ENCODE peak calls at places on chromosome 18, in eight cellular contexts. H is PC-3; N is lung; W is thoracic aorta; Q is H9; Y is CD8-positive, alpha-beta T cell; S is upper lobe of right lung; D is fibroblast of lung. L is an unnamed sample. For H3K4me1, the result is how much of the 10 kb centered on the place peaks cover.

GRCh38 chr18:23862071-23862470 is 152.5 kb upstream of the TTC39C start:
- DNase-seq in H (peak), N (no peak), W (no peak), Q (no peak), Y (no peak), S (no peak), D (peak), L (no peak)

GRCh38 chr18:47204908-47205522 is 28.9 kb upstream of the IER3IP1 start:
- DNase-seq in H (peak), N (peak), W (no peak), Q (peak), Y (no peak), S (no peak), D (peak), L (no peak)

GRCh38 chr18:62771494-62771893 is 56.2 kb downstream of the PHLPP1 start:
- DNase-seq in H (no peak), N (no peak), W (no peak), Q (no peak), Y (no peak), S (no peak), D (no peak), L (no peak)

GRCh38 chr18:42675810-42676209 is 439.7 kb downstream of the RIT2 start:
- DNase-seq in H (no peak), N (no peak), W (no peak), Q (no peak), Y (no peak), S (no peak), D (no peak), L (no peak)

GRCh38 chr18:29191263-29191662 is 1014.3 kb upstream of the CDH2 start:
- DNase-seq in H (peak), N (no peak), W (no peak), Q (peak), Y (no peak), S (no peak), D (peak), L (no peak)

GRCh38 chr18:40577255-40577654 is 1377.8 kb upstream of the PIK3C3 start:
- DNase-seq in H (no peak), N (no peak), W (no peak), Q (no peak), Y (no peak), S (no peak), D (peak), L (no peak)

GRCh38 chr18:48918660-48919415 is 31.9 kb downstream of the SMAD7 start:
- DNase-seq in H (no peak), N (no peak), W (no peak), Q (peak), Y (no peak), S (no peak), D (no peak), L (no peak)

GRCh38 chr18:63532471-63532870 is 9.7 kb upstream of the SERPINB12 start:
- DNase-seq in H (no peak), N (no peak), W (no peak), Q (no peak), Y (no peak), S (no peak), D (no peak), L (no peak)

GRCh38 chr18:57208056-57208455 is 61.2 kb downstream of the BOD1L2 start:
- DNase-seq in H (no peak), N (no peak), W (no peak), Q (no peak), Y (no peak), S (no peak), D (no peak), L (no peak)

GRCh38 chr18:36583155-36583745 is 245.6 kb downstream of the TPGS2 start:
- DNase-seq in H (no peak), N (no peak), W (no peak), Q (peak), Y (no peak), S (no peak), D (no peak), L (no peak)

GRCh38 chr18:35938158-35938557 is 34.3 kb upstream of the RMP24 start:
- DNase-seq in H (peak), N (no peak), W (no peak), Q (no peak), Y (no peak), S (no peak), D (peak), L (no peak)

GRCh38 chr18:40935423-40935822 is 1019.6 kb upstream of the PIK3C3 start:
- DNase-seq in H (peak), N (no peak), W (no peak), Q (no peak), Y (no peak), S (no peak), D (peak), L (no peak)

GRCh38 chr18:50947899-50948298 is 19.9 kb upstream of the ELAC1 start:
- DNase-seq in H (peak), N (no peak), W (no peak), Q (no peak), Y (no peak), S (no peak), D (peak), L (no peak)

GRCh38 chr18:44452346-44452745 is 228.3 kb upstream of the SETBP1 start:
- DNase-seq in H (no peak), N (no peak), W (no peak), Q (no peak), Y (no peak), S (no peak), D (peak), L (no peak)

GRCh38 chr18:13797157-13797611 is 26.8 kb upstream of the MC5R start:
- DNase-seq in H (peak), N (no peak), W (no peak), Q (no peak), Y (no peak), S (no peak), D (peak), L (no peak)

GRCh38 chr18:77422974-77423373 is 173.3 kb downstream of the GALR1 start:
- DNase-seq in H (peak), N (no peak), W (no peak), Q (no peak), Y (no peak), S (no peak), D (no peak), L (no peak)

GRCh38 chr18:21242141-21243040 is at the start of gene GREB1L:
- DNase-seq in H (peak), N (no peak), W (no peak), Q (peak), Y (no peak), S (peak), D (peak), L (peak)

GRCh38 chr18:8752329-8752728 is 47.0 kb downstream of the MTCL1 start:
- DNase-seq in H (no peak), N (no peak), W (no peak), Q (no peak), Y (no peak), S (no peak), D (peak), L (no peak)

GRCh38 chr18:8754995-8755955 is 49.9 kb downstream of the MTCL1 start:
- DNase-seq in H (peak), N (no peak), W (no peak), Q (no peak), Y (no peak), S (no peak), D (peak), L (no peak)

GRCh38 chr18:8758466-8758865 is 53.1 kb downstream of the MTCL1 start:
- DNase-seq in H (no peak), N (no peak), W (no peak), Q (no peak), Y (no peak), S (no peak), D (no peak), L (no peak)

GRCh38 chr18:8757598-8757997 is 52.2 kb downstream of the MTCL1 start:
- DNase-seq in H (no peak), N (no peak), W (no peak), Q (no peak), Y (no peak), S (no peak), D (no peak), L (no peak)

GRCh38 chr18:8756571-8756970 is 51.2 kb downstream of the MTCL1 start:
- DNase-seq in H (no peak), N (no peak), W (no peak), Q (no peak), Y (no peak), S (no peak), D (peak), L (no peak)
- H3K4me1 ChIP-seq in H (under half), N (under half), W (under half), Q (under half), Y (under half), S (under half), D (under half), L (under half)

DNA sequence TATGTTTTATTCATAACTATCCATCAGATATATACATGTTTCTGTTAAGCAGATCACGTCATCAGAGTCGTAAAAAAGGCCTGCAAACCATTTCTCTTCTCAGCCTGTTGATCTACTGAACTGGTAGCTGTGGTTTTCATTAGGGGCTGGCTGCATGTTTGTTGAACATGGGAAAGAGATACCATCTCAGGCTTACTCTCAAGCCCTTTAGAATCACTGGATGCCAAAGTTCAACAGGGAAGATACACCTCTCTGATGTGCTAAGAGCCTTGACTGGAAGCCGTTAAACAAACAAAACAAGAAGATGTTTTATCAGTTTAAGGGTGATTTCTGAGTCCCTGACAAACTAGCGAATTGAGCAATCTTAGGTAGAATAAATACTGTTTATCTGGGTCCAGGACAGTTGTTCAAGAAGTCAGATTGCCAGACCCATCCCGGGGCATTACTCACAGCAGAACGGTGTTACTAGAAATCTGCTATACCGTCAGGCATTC is 94.5 kb upstream of the LMAN1 start:
- DNase-seq in H (no peak), N (no peak), W (no peak), Q (no peak), Y (no peak), S (no peak), D (no peak), L (no peak)
- H3K27ac ChIP-seq in H (no peak), N (no peak), W (no peak), Q (no peak), Y (no peak), S (no peak), D (no peak), L (no peak)

GRCh38 chr18:75247041-75247551 is 36.5 kb downstream of the TSHZ1 start:
- DNase-seq in H (no peak), N (no peak), W (no peak), Q (no peak), Y (no peak), S (no peak), D (peak), L (no peak)

GRCh38 chr18:75249672-75250470 is 39.3 kb downstream of the TSHZ1 start:
- DNase-seq in H (no peak), N (no peak), W (no peak), Q (no peak), Y (no peak), S (no peak), D (no peak), L (no peak)

GRCh38 chr18:75248426-75249191 is 38.0 kb downstream of the TSHZ1 start:
- DNase-seq in H (no peak), N (no peak), W (no peak), Q (no peak), Y (no peak), S (no peak), D (no peak), L (no peak)

GRCh38 chr18:75249192-75249551 is 38.6 kb downstream of the TSHZ1 start:
- DNase-seq in H (no peak), N (no peak), W (no peak), Q (no peak), Y (no peak), S (no peak), D (no peak), L (no peak)

DNA sequence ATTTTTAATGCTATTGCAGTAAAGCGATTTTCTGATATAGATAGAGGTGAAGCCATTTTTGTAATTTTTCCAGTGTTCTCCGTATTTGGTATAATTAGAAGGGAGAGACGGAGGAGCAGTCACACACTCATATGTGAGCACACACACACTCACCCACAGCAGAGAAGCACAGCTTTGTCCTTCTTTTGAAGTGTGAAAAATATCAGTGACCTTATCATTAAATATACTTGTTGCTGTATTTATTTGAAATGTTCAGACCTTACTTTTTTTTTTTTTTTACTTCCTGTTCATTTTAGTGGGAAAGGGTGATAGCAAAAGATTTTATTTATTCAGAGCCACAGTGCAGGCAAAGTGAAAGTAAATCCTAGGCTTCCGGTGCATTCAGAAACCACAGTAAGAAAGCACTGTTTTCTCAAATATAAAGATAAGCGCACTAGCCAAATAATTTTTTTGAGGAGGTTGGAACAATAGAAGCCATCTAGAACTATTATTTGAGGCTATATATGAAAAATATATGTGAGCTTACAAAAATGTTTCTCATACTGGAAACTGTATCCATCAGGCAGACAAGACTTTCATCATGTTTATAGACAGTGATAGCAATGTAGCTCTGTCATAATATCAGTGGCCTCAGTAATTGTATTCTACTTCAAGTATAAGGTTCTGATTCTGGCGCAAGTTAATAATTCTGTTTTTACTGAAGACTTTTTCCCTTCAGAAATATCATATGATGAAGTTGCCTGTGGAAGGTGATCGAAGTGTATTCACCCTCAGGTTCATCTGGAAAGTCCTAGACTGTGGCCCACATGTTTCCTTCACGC is 37.2 kb downstream of the TSHZ1 start:
- DNase-seq in H (peak), N (no peak), W (no peak), Q (no peak), Y (no peak), S (no peak), D (peak), L (peak)
- TF ChIP-seq CTCF in H (no peak), N (no peak), W (no peak), Q (no peak), Y (no peak), S (no peak), D (no peak), L (no peak)

GRCh38 chr18:6484659-6485058 is 69.9 kb upstream of the L3MBTL4 start:
- DNase-seq in H (no peak), N (no peak), W (no peak), Q (no peak), Y (no peak), S (no peak), D (no peak), L (no peak)
- H3K4me1 ChIP-seq in H (under half), N (under half), W (under half), Q (under half), Y (under half), S (under half), D (under half), L (under half)

GRCh38 chr18:631560-631959 is 25.9 kb upstream of the TYMS start:
- DNase-seq in H (no peak), N (no peak), W (no peak), Q (no peak), Y (no peak), S (no peak), D (no peak), L (no peak)
- H3K27ac ChIP-seq in H (no peak), N (no peak), W (no peak), Q (no peak), Y (no peak), S (no peak), D (no peak), L (no peak)

GRCh38 chr18:79868811-79869541 is 71.2 kb downstream of the KCNG2 start:
- DNase-seq in H (no peak), N (no peak), W (no peak), Q (no peak), Y (no peak), S (peak), D (no peak), L (no peak)
- TF ChIP-seq CTCF in H (no peak), N (no peak), W (no peak), Q (no peak), Y (no peak), S (no peak), D (no peak), L (no peak)

GRCh38 chr18:58785870-58786269 is 78.8 kb upstream of the ZNF532 start:
- DNase-seq in H (peak), N (no peak), W (no peak), Q (no peak), Y (no peak), S (no peak), D (no peak), L (no peak)
- H3K4me1 ChIP-seq in H (half or more), N (under half), W (under half), Q (under half), Y (under half), S (under half), D (under half), L (under half)

GRCh38 chr18:33733376-33733775 is 155.4 kb downstream of the ASXL3 start:
- DNase-seq in H (no peak), N (no peak), W (no peak), Q (no peak), Y (no peak), S (no peak), D (no peak), L (no peak)
- H3K27ac ChIP-seq in H (no peak), N (no peak), W (no peak), Q (no peak), Y (no peak), S (no peak), D (no peak), L (no peak)